ENCODE peak calls at places on chromosomes 13 and 19, in eight cellular contexts. X, H, O, N, Z, G, D and S are unnamed samples.

GRCh38 chr13:75468098-75468497 is 13.9 kb downstream of the TBC1D4 start:
- ATAC-seq in G (no peak), N (peak; percentile 44), D (no peak), H (no peak), O (no peak), X (no peak), Z (no peak), S (no peak)

GRCh38 chr13:113926301-113926761 is 47.5 kb downstream of the C13orf46 start:
- ATAC-seq in H (no peak), O (no peak), X (peak; percentile 47), N (no peak), Z (no peak), G (no peak), D (no peak), S (no peak)

GRCh38 chr13:38159710-38160109 is 189.9 kb upstream of the UFM1 start:
- ATAC-seq in N (no peak), Z (no peak), D (no peak), G (no peak), X (no peak), H (no peak), O (no peak), S (no peak)

GRCh38 chr19:21970466-21970865 is 40.3 kb downstream of the ZNF208 start:
- ATAC-seq in Z (no peak), O (no peak), D (no peak), G (no peak), H (no peak), N (no peak), X (no peak), S (no peak)

GRCh38 chr19:33631628-33631995 is 9.9 kb downstream of the CHST8 start:
- ATAC-seq in H (no peak), G (no peak), X (no peak), D (no peak), O (no peak), Z (no peak), N (no peak), S (no peak)

GRCh38 chr19:958967-959685 is 25.0 kb upstream of the WDR18 start:
- ATAC-seq in N (no peak), G (no peak), Z (no peak), H (peak; percentile 83), X (no peak), D (no peak), O (peak; percentile 53), S (no peak)

GRCh38 chr13:110277357-110277950 is 29.5 kb downstream of the COL4A1 start:
- ATAC-seq in X (peak; percentile 38), H (no peak), G (no peak), D (no peak), N (no peak), Z (no peak), O (no peak), S (peak; percentile 44)

GRCh38 chr19:47331931-47332547 is at the start of gene C5AR2:
- ATAC-seq in N (peak; percentile 71), X (no peak), G (no peak), D (no peak), O (no peak), Z (peak; percentile 39), H (peak; percentile 75), S (peak; percentile 52)

GRCh38 chr13:38819053-38819452 is 132.2 kb downstream of the FREM2 start:
- ATAC-seq in Z (no peak), O (no peak), G (no peak), D (no peak), X (no peak), H (no peak), N (no peak), S (no peak)

GRCh38 chr13:51793570-51794273 is 10.2 kb downstream of the DHRS12 start:
- ATAC-seq in H (peak; percentile 77), D (peak; percentile 55), X (peak; percentile 61), O (peak; percentile 93), N (no peak), Z (peak; percentile 69), G (peak; percentile 28), S (peak; percentile 60)

GRCh38 chr13:76014618-76015315 is 378.6 kb downstream of the LMO7 start:
- ATAC-seq in G (no peak), D (no peak), X (no peak), H (no peak), N (no peak), O (no peak), Z (no peak), S (peak; percentile 32)

GRCh38 chr19:37988758-37989635 is 82.0 kb downstream of the SIPA1L3 start:
- ATAC-seq in D (no peak), Z (no peak), O (no peak), X (no peak), N (no peak), G (no peak), H (no peak), S (no peak)

GRCh38 chr13:48727252-48728011 is 73.7 kb downstream of the CYSLTR2 start:
- ATAC-seq in O (no peak), X (no peak), N (no peak), G (no peak), H (no peak), Z (no peak), D (peak; percentile 81), S (no peak)

GRCh38 chr19:989381-990081 is 5.4 kb downstream of the WDR18 start:
- ATAC-seq in H (peak; percentile 32), N (no peak), Z (no peak), D (no peak), G (no peak), O (peak; percentile 14), X (no peak), S (no peak)

GRCh38 chr19:45195764-45196163 is 17.2 kb downstream of the BLOC1S3 start:
- ATAC-seq in N (no peak), D (no peak), O (peak; percentile 31), H (peak; percentile 23), X (no peak), Z (no peak), G (no peak), S (no peak)

GRCh38 chr19:46954502-46955004 is 65.1 kb upstream of the NPAS1 start:
- ATAC-seq in H (no peak), X (no peak), G (no peak), O (peak; percentile 36), D (no peak), N (no peak), Z (no peak), S (no peak)

GRCh38 chr13:27432612-27433210 is 8.3 kb downstream of the GTF3A start:
- ATAC-seq in D (no peak), N (no peak), O (no peak), H (no peak), Z (no peak), G (no peak), X (no peak), S (no peak)

GRCh38 chr19:7918615-7919421 is 1.3 kb upstream of the SNAPC2 start:
- ATAC-seq in D (no peak), X (no peak), Z (no peak), O (no peak), G (no peak), N (no peak), H (no peak), S (no peak)
- H3K4me1 ChIP-seq in D (peaks cover 67% of the 10 kb centered on the region), X (peaks cover 24% of the 10 kb centered on the region), Z (peaks cover 36% of the 10 kb centered on the region), O (peaks cover 72% of the 10 kb centered on the region), G (peaks cover 51% of the 10 kb centered on the region), N (no peaks in the 10 kb centered on the region), H (peaks cover 19% of the 10 kb centered on the region), S (no peaks in the 10 kb centered on the region)

GRCh38 chr13:59663707-59664106 is 500.0 kb downstream of the DIAPH3 start:
- ATAC-seq in G (no peak), N (no peak), X (no peak), H (no peak), Z (no peak), O (no peak), D (no peak), S (no peak)

GRCh38 chr13:59665184-59665583 is 498.5 kb downstream of the DIAPH3 start:
- ATAC-seq in H (no peak), G (no peak), D (no peak), Z (no peak), N (no peak), X (no peak), O (no peak), S (no peak)

GRCh38 chr13:59665736-59666135 is 498.0 kb downstream of the DIAPH3 start:
- ATAC-seq in H (no peak), O (no peak), D (no peak), N (no peak), G (no peak), X (no peak), Z (no peak), S (no peak)

GRCh38 chr13:59666504-59666903 is 497.2 kb downstream of the DIAPH3 start:
- ATAC-seq in N (peak; percentile 60), O (no peak), G (no peak), X (no peak), D (peak; percentile 69), H (no peak), Z (peak; percentile 43), S (peak; percentile 39)

GRCh38 chr13:59664586-59664985 is 499.1 kb downstream of the DIAPH3 start:
- ATAC-seq in D (no peak), N (peak; percentile 20), H (no peak), X (no peak), G (no peak), O (no peak), Z (no peak), S (no peak)
- H3K4me1 ChIP-seq in D (peaks cover 17% of the 10 kb centered on the region), N (no peaks in the 10 kb centered on the region), H (no peaks in the 10 kb centered on the region), X (no peaks in the 10 kb centered on the region), G (no peaks in the 10 kb centered on the region), O (no peaks in the 10 kb centered on the region), Z (peaks cover 7% of the 10 kb centered on the region), S (peaks cover 4% of the 10 kb centered on the region)

GRCh38 chr13:107942030-107942617 is 273.2 kb downstream of the LIG4 start:
- ATAC-seq in Z (no peak), G (no peak), D (no peak), O (peak; percentile 94), H (no peak), X (no peak), N (no peak), S (no peak)

GRCh38 chr13:107941345-107942029 is 273.8 kb downstream of the LIG4 start:
- ATAC-seq in G (peak; percentile 61), H (no peak), X (no peak), Z (peak; percentile 21), D (no peak), O (peak; percentile 64), N (no peak), S (no peak)

GRCh38 chr13:107937841-107938240 is 277.5 kb downstream of the LIG4 start:
- ATAC-seq in G (no peak), O (no peak), H (no peak), N (no peak), Z (no peak), D (no peak), X (no peak), S (no peak)
- H3K4me1 ChIP-seq in G (no peaks in the 10 kb centered on the region), O (peaks cover 15% of the 10 kb centered on the region), H (no peaks in the 10 kb centered on the region), N (no peaks in the 10 kb centered on the region), Z (no peaks in the 10 kb centered on the region), D (no peaks in the 10 kb centered on the region), X (no peaks in the 10 kb centered on the region), S (no peaks in the 10 kb centered on the region)

DNA sequence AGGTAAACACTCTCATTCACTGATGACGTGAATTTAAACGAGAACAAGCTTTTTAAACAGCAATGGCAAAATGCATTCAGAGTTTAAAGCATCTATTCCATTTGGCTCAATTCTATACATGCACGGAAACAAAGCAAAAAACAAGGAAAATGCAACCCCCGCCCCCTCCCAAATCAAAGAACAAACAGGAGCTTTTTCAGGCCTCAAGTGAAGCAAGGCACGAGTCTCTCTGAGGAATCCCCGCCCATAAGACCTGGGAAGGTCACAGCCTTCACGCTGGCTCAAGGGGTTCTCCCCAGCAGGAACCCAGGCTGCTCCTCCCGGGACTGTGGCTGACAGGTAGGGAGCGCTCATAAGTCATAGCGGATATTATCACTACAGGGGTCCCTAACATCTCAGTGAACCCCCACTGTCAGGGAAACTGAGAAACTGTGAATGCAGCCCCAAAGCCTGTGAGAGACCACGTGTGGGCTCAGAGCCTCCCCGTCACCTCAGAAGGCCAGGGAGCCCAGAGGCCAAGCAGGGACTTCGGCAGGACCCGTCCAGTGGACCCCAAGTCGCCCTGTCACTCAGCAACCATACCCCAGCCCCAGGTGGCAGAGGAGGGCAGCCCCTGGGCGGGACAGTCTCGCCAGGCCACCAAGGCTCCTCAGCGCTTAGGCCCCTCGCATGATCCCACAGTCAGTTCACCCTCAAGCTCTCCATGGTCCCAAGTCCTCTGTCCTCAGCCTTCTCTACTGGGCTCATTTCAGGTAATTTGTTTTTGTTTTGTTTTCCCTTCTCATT is 117.3 kb downstream of the ZDHHC20 start:
- ATAC-seq in G (no peak), O (peak; percentile 26), N (no peak), Z (no peak), D (no peak), H (no peak), X (no peak), S (no peak)
- H3K4me1 ChIP-seq in G (peaks cover 5% of the 10 kb centered on the region), O (no peaks in the 10 kb centered on the region), N (no peaks in the 10 kb centered on the region), Z (no peaks in the 10 kb centered on the region), D (no peaks in the 10 kb centered on the region), H (no peaks in the 10 kb centered on the region), X (no peaks in the 10 kb centered on the region), S (no peaks in the 10 kb centered on the region)